ENCODE peak calls at places on chromosomes 5 and 9, in seven cellular contexts. One of them, this sample, is unnamed.
A peak's percentile ranks its signal among the peaks of the same experiment; 100 is the strongest.

GRCh38 chr9:94002316-94003140 is 47.4 kb upstream of the BARX1 start:
- DNase-seq in pancreas: no peak
- DNase-seq in heart left ventricle: peak; percentile 13
- DNase-seq in HFF-Myc: peak; percentile 33
- DNase-seq in SK-N-SH: peak; percentile 46
- DNase-seq in fibroblast of the aortic adventitia: peak; percentile 63
- DNase-seq in endothelial cell of umbilical vein: peak; percentile 57
- DNase-seq in this sample: peak; percentile 36

GRCh38 chr9:69609156-69609555 is 63.0 kb downstream of the APBA1 start:
- DNase-seq in pancreas: no peak
- DNase-seq in heart left ventricle: no peak
- DNase-seq in HFF-Myc: no peak
- DNase-seq in SK-N-SH: no peak
- DNase-seq in fibroblast of the aortic adventitia: no peak
- DNase-seq in endothelial cell of umbilical vein: no peak
- DNase-seq in this sample: no peak

GRCh38 chr5:61052870-61053269 is 107.9 kb downstream of the NDUFAF2 start:
- DNase-seq in pancreas: no peak
- DNase-seq in heart left ventricle: no peak
- DNase-seq in HFF-Myc: peak; percentile 63
- DNase-seq in SK-N-SH: no peak
- DNase-seq in fibroblast of the aortic adventitia: peak; percentile 82
- DNase-seq in endothelial cell of umbilical vein: peak; percentile 5
- DNase-seq in this sample: peak; percentile 81

GRCh38 chr5:119417891-119418781 is 34.2 kb upstream of the HSD17B4 start:
- DNase-seq in pancreas: no peak
- DNase-seq in heart left ventricle: no peak
- DNase-seq in HFF-Myc: peak; percentile 44
- DNase-seq in SK-N-SH: no peak
- DNase-seq in fibroblast of the aortic adventitia: peak; percentile 90
- DNase-seq in endothelial cell of umbilical vein: no peak
- DNase-seq in this sample: peak; percentile 81

GRCh38 chr5:28648108-28648507 is 1609.7 kb upstream of the CDH9 start:
- DNase-seq in pancreas: no peak
- DNase-seq in heart left ventricle: no peak
- DNase-seq in HFF-Myc: no peak
- DNase-seq in SK-N-SH: peak; percentile 1
- DNase-seq in fibroblast of the aortic adventitia: no peak
- DNase-seq in endothelial cell of umbilical vein: no peak
- DNase-seq in this sample: no peak

GRCh38 chr9:32551491-32552049 is 557 bp upstream of the SMIM27 start:
- DNase-seq in pancreas: peak; percentile 27
- DNase-seq in heart left ventricle: no peak
- DNase-seq in HFF-Myc: no peak
- DNase-seq in SK-N-SH: peak; percentile 32
- DNase-seq in fibroblast of the aortic adventitia: peak; percentile 27
- DNase-seq in endothelial cell of umbilical vein: peak; percentile 65
- DNase-seq in this sample: peak; percentile 15

GRCh38 chr5:122907238-122907637 is 61.8 kb downstream of the SNX24 start:
- DNase-seq in pancreas: no peak
- DNase-seq in heart left ventricle: no peak
- DNase-seq in HFF-Myc: peak; percentile 10
- DNase-seq in SK-N-SH: no peak
- DNase-seq in fibroblast of the aortic adventitia: peak; percentile 90
- DNase-seq in endothelial cell of umbilical vein: no peak
- DNase-seq in this sample: peak; percentile 58

GRCh38 chr5:52787600-52788504 is at the start of the genes ITGA1 and PELO:
- DNase-seq in pancreas: peak; percentile 65
- DNase-seq in heart left ventricle: peak; percentile 78
- DNase-seq in HFF-Myc: no peak
- DNase-seq in SK-N-SH: peak; percentile 87
- DNase-seq in fibroblast of the aortic adventitia: peak; percentile 80
- DNase-seq in endothelial cell of umbilical vein: peak; percentile 77
- DNase-seq in this sample: peak; percentile 84

GRCh38 chr9:76557674-76558073 is 98.7 kb downstream of the GCNT1 start:
- DNase-seq in pancreas: no peak
- DNase-seq in heart left ventricle: no peak
- DNase-seq in HFF-Myc: peak; percentile 11
- DNase-seq in SK-N-SH: no peak
- DNase-seq in fibroblast of the aortic adventitia: peak; percentile 59
- DNase-seq in endothelial cell of umbilical vein: no peak
- DNase-seq in this sample: peak; percentile 81

GRCh38 chr9:76558465-76558864 is 99.5 kb downstream of the GCNT1 start:
- DNase-seq in pancreas: no peak
- DNase-seq in heart left ventricle: no peak
- DNase-seq in HFF-Myc: no peak
- DNase-seq in SK-N-SH: no peak
- DNase-seq in fibroblast of the aortic adventitia: peak; percentile 24
- DNase-seq in endothelial cell of umbilical vein: no peak
- DNase-seq in this sample: no peak

GRCh38 chr9:76553680-76554079 is 94.7 kb downstream of the GCNT1 start:
- DNase-seq in pancreas: no peak
- DNase-seq in heart left ventricle: no peak
- DNase-seq in HFF-Myc: no peak
- DNase-seq in SK-N-SH: no peak
- DNase-seq in fibroblast of the aortic adventitia: no peak
- DNase-seq in endothelial cell of umbilical vein: no peak
- DNase-seq in this sample: no peak

DNA sequence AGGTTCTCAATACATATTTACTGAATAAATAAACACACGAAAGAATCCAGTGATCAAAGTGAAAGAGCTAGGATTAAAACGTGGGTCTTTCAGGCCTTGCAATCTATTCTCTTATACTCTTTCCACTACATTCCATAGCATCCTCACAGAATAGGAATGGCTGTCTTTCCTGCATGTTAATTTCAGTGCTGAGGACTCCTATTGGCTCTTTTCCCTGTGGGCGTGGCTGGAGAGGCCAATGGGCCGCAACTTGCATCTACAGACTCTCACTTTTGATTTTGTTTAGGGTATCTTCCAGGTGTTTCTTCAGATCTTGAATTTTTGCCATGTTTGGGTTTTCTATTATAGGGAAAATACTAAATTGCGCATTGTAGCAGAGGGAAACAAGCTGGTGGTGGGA is 93.8 kb downstream of the GCNT1 start:
- DNase-seq in pancreas: no peak
- DNase-seq in heart left ventricle: no peak
- DNase-seq in HFF-Myc: no peak
- DNase-seq in SK-N-SH: no peak
- DNase-seq in fibroblast of the aortic adventitia: no peak
- DNase-seq in endothelial cell of umbilical vein: no peak
- DNase-seq in this sample: no peak
- H3K4me3 ChIP-seq in pancreas: no peak overlapping the region
- H3K4me3 ChIP-seq in heart left ventricle: no peak overlapping the region
- H3K4me3 ChIP-seq in HFF-Myc: no peak overlapping the region
- H3K4me3 ChIP-seq in SK-N-SH: no peak overlapping the region
- H3K4me3 ChIP-seq in fibroblast of the aortic adventitia: no peak overlapping the region
- H3K4me3 ChIP-seq in endothelial cell of umbilical vein: no peak overlapping the region
- H3K4me3 ChIP-seq in this sample: no peak overlapping the region

DNA sequence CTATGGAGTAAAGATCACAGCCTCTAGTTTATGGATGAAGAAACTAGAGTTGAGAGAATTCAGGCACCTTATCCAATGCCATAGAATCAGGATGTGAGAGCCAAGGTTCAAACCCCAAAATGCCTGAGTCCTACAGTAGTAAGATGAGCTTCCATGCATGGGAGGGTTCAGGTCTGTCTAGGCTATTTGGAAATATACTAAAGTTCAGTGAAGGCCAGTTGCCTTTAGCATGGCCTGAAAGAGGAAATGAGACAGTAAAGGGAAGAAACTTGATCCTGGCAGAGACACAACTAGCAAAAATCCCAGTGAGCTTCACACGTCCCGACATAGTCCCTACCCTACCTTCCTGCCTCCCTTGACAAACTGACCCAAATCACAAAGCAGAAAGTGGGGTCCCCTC is 317.0 kb downstream of the RASEF start:
- DNase-seq in pancreas: no peak
- DNase-seq in heart left ventricle: no peak
- DNase-seq in HFF-Myc: no peak
- DNase-seq in SK-N-SH: no peak
- DNase-seq in fibroblast of the aortic adventitia: no peak
- DNase-seq in endothelial cell of umbilical vein: no peak
- DNase-seq in this sample: no peak
- TF ChIP-seq CTCF in pancreas: no peak
- TF ChIP-seq CTCF in heart left ventricle: no peak
- TF ChIP-seq CTCF in HFF-Myc: no peak
- TF ChIP-seq CTCF in SK-N-SH: no peak
- TF ChIP-seq CTCF in fibroblast of the aortic adventitia: no peak
- TF ChIP-seq CTCF in endothelial cell of umbilical vein: no peak
- TF ChIP-seq CTCF in this sample: no peak

GRCh38 chr9:4308482-4308881 is 8.6 kb upstream of the GLIS3 start:
- DNase-seq in pancreas: no peak
- DNase-seq in heart left ventricle: no peak
- DNase-seq in HFF-Myc: no peak
- DNase-seq in SK-N-SH: no peak
- DNase-seq in fibroblast of the aortic adventitia: no peak
- DNase-seq in endothelial cell of umbilical vein: no peak
- DNase-seq in this sample: no peak
- H3K4me3 ChIP-seq in pancreas: no peak overlapping the region
- H3K4me3 ChIP-seq in heart left ventricle: no peak overlapping the region
- H3K4me3 ChIP-seq in HFF-Myc: no peak overlapping the region
- H3K4me3 ChIP-seq in SK-N-SH: no peak overlapping the region
- H3K4me3 ChIP-seq in fibroblast of the aortic adventitia: no peak overlapping the region
- H3K4me3 ChIP-seq in endothelial cell of umbilical vein: no peak overlapping the region
- H3K4me3 ChIP-seq in this sample: no peak overlapping the region

GRCh38 chr9:133424187-133424586 is 2.0 kb downstream of the ADAMTS13 start:
- DNase-seq in pancreas: no peak
- DNase-seq in heart left ventricle: no peak
- DNase-seq in HFF-Myc: no peak
- DNase-seq in SK-N-SH: no peak
- DNase-seq in fibroblast of the aortic adventitia: no peak
- DNase-seq in endothelial cell of umbilical vein: no peak
- DNase-seq in this sample: no peak

GRCh38 chr9:133420392-133420827 is 1.8 kb upstream of the ADAMTS13 start:
- DNase-seq in pancreas: no peak
- DNase-seq in heart left ventricle: no peak
- DNase-seq in HFF-Myc: no peak
- DNase-seq in SK-N-SH: no peak
- DNase-seq in fibroblast of the aortic adventitia: no peak
- DNase-seq in endothelial cell of umbilical vein: no peak
- DNase-seq in this sample: no peak

GRCh38 chr9:133423216-133423615 is 1.0 kb downstream of the ADAMTS13 start:
- DNase-seq in pancreas: no peak
- DNase-seq in heart left ventricle: no peak
- DNase-seq in HFF-Myc: no peak
- DNase-seq in SK-N-SH: no peak
- DNase-seq in fibroblast of the aortic adventitia: no peak
- DNase-seq in endothelial cell of umbilical vein: no peak
- DNase-seq in this sample: no peak

GRCh38 chr9:133419005-133419404 is 1.2 kb upstream of the REXO4 start:
- DNase-seq in pancreas: no peak
- DNase-seq in heart left ventricle: no peak
- DNase-seq in HFF-Myc: no peak
- DNase-seq in SK-N-SH: no peak
- DNase-seq in fibroblast of the aortic adventitia: no peak
- DNase-seq in endothelial cell of umbilical vein: no peak
- DNase-seq in this sample: no peak

DNA sequence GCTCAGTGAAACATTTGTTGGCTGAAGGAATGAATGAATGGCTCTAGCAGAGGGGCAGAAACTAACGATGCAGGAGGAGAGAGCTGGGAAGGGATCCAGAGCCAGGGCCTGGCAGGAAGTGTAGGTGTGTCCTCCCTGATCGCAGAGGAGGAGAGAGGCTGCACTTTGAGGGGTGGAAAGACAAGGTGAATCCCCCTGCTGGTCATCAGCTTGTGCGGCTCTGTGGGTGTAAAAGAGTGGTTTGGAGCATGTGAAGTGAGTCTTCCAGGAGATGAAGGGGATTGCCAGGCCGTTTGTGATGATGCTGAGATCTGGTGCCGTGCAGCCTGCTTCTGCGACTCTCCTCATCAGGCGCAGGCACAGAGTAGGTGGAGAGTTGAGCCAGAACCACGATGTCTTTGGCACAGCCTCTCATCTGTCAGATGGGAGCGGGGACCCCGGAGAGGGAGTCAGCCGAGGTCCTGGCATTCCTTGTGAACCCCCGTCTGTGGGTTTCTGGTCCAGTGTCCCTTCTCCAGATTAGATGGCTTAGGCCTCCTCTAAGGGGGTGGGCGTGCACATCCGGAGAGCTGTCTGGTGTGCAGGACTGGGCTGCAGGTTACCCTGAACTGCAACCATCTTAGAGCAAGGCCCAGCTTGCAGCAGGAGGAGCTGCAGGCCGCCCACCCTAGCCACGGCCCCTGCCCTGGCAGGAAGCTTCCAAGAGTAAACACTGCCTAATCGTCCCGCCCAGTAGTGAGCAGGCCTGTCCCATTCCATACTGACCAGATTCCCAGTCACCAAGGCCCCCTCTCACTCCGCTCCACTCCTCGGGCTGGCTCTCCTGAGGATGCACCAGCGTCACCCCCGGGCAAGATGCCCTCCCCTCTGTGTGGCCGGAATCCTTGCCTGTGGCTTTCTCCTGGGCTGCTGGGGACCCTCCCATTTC is at the start of gene ADAMTS13:
- DNase-seq in pancreas: no peak
- DNase-seq in heart left ventricle: no peak
- DNase-seq in HFF-Myc: no peak
- DNase-seq in SK-N-SH: no peak
- DNase-seq in fibroblast of the aortic adventitia: no peak
- DNase-seq in endothelial cell of umbilical vein: no peak
- DNase-seq in this sample: no peak
- TF ChIP-seq CTCF in pancreas: no peak
- TF ChIP-seq CTCF in heart left ventricle: no peak
- TF ChIP-seq CTCF in HFF-Myc: peak; percentile 33
- TF ChIP-seq CTCF in SK-N-SH: no peak
- TF ChIP-seq CTCF in fibroblast of the aortic adventitia: no peak
- TF ChIP-seq CTCF in endothelial cell of umbilical vein: no peak
- TF ChIP-seq CTCF in this sample: no peak

DNA sequence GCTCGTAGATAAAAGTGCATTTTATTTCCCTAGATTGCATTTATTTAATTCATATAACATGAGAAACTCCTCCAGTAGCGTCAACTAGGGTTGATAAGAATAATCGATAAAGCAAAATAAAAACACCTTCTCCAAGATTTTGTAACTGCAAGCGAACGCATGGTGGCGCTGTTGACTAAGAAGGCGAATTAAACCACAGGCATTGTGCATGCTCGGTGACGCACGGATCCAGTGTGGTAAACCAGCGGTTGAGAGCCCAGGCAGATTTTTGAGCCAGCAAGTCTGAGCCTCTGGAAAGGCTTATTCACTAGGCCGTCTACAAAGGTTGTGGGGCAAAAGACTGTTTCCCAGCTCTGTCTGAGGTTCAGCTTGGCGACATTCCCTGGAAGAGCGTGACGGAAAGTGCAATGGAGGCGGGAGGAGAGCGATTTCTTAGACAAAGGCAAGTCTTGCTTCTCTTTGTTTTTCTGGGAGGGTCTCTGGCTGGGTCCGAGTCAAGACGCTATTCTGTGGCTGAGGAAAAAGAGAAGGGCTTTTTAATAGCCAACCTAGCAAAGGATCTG is at the start of gene PCDHB3:
- DNase-seq in pancreas: peak; percentile 34
- DNase-seq in heart left ventricle: peak; percentile 20
- DNase-seq in HFF-Myc: peak; percentile 3
- DNase-seq in SK-N-SH: peak; percentile 79
- DNase-seq in fibroblast of the aortic adventitia: peak; percentile 15
- DNase-seq in endothelial cell of umbilical vein: peak; percentile 21
- DNase-seq in this sample: peak; percentile 32
- H3K4me3 ChIP-seq in pancreas: peak within 1 kb of the TSS; percentile 26
- H3K4me3 ChIP-seq in heart left ventricle: peak within 1 kb of the TSS; percentile 41
- H3K4me3 ChIP-seq in HFF-Myc: no peak within 1 kb of the TSS
- H3K4me3 ChIP-seq in SK-N-SH: peak within 1 kb of the TSS; percentile 51
- H3K4me3 ChIP-seq in fibroblast of the aortic adventitia: no peak within 1 kb of the TSS
- H3K4me3 ChIP-seq in endothelial cell of umbilical vein: no peak within 1 kb of the TSS
- H3K4me3 ChIP-seq in this sample: peak within 1 kb of the TSS; percentile 17